ENCODE peak calls at places on chromosomes 6 and 20, in four cellular contexts. J, G, V and S are unnamed samples.

GRCh38 chr6:79742030-79742429 is 110.9 kb downstream of the SH3BGRL2 start:
- DNase-seq in V (no peak), J (no peak), G (no peak), S (no peak)

GRCh38 chr20:64024141-64024990 is 11.6 kb upstream of the C20orf204 start:
- DNase-seq in G (no peak), V (no peak), J (no peak), S (no peak)

GRCh38 chr6:98014791-98015201 is 731.8 kb upstream of the MMS22L start:
- DNase-seq in V (no peak), J (no peak), G (no peak), S (no peak)

GRCh38 chr6:109105681-109106080 is 10.4 kb downstream of the CEP57L1 start:
- DNase-seq in G (no peak), V (no peak), J (no peak), S (no peak)

GRCh38 chr6:169153401-169153800 is 100.2 kb downstream of the THBS2 start:
- DNase-seq in V (no peak), G (no peak), J (no peak), S (no peak)

GRCh38 chr6:130968486-130968885 is 94.6 kb downstream of the EPB41L2 start:
- DNase-seq in G (no peak), V (no peak), J (no peak), S (no peak)

GRCh38 chr6:156660389-156660788 is 116.8 kb upstream of the ARID1B start:
- DNase-seq in G (no peak), J (no peak), V (no peak), S (no peak)

GRCh38 chr20:19977373-19977770 is 39.8 kb upstream of the NAA20 start:
- DNase-seq in V (no peak), G (no peak), J (no peak), S (no peak)

GRCh38 chr20:41248371-41249024 is 69.0 kb downstream of the ZHX3 start:
- DNase-seq in V (no peak), G (peak; percentile 12), J (no peak), S (no peak)

GRCh38 chr20:48697845-48698491 is 129.8 kb downstream of the PREX1 start:
- DNase-seq in V (no peak), G (peak; percentile 78), J (peak; percentile 38), S (no peak)

GRCh38 chr6:80132942-80133517 is 26.6 kb downstream of the BCKDHB start:
- DNase-seq in V (no peak), G (peak; percentile 66), J (peak; percentile 47), S (peak; percentile 41)

GRCh38 chr6:87884203-87884602 is 163.4 kb upstream of the SPACA1 start:
- DNase-seq in V (no peak), J (no peak), G (no peak), S (no peak)

GRCh38 chr6:117783280-117783679 is 108.0 kb downstream of the NUS1 start:
- DNase-seq in V (no peak), G (no peak), J (no peak), S (no peak)

GRCh38 chr6:157335829-157336228 is 12.5 kb upstream of the TMEM242 start:
- DNase-seq in J (no peak), V (no peak), G (no peak), S (no peak)

GRCh38 chr6:135014353-135014832 is 40.2 kb downstream of the HBS1L start:
- DNase-seq in J (no peak), V (no peak), G (no peak), S (peak; percentile 50)

GRCh38 chr6:80331522-80331921 is 225.1 kb downstream of the BCKDHB start:
- DNase-seq in G (no peak), J (no peak), V (no peak), S (no peak)

GRCh38 chr20:43945391-43946205 is 30.9 kb downstream of the TOX2 start:
- DNase-seq in J (no peak), V (no peak), G (no peak), S (no peak)

GRCh38 chr6:85364354-85364753 is 85.5 kb upstream of the NT5E start:
- DNase-seq in G (no peak), J (peak; percentile 77), V (no peak), S (peak; percentile 48)

GRCh38 chr6:156828280-156828703 is 51.1 kb downstream of the ARID1B start:
- DNase-seq in J (peak; percentile 67), V (no peak), G (peak; percentile 41), S (peak; percentile 42)

GRCh38 chr6:84687487-84687886 is 76.9 kb downstream of the TBX18 start:
- DNase-seq in V (no peak), J (no peak), G (no peak), S (no peak)

GRCh38 chr6:90168693-90169131 is 127.9 kb downstream of the BACH2 start:
- DNase-seq in V (no peak), G (no peak), J (no peak), S (no peak)

GRCh38 chr20:17835240-17835940 is 133.2 kb downstream of the SNX5 start:
- DNase-seq in G (peak; percentile 43), V (peak; percentile 22), J (no peak), S (no peak)

GRCh38 chr20:50504231-50504823 is 5.9 kb upstream of the PTPN1 start:
- DNase-seq in J (no peak), V (no peak), G (no peak), S (no peak)
- TF ChIP-seq CTCF in J (no peak), V (no peak), G (no peak), S (peak; percentile 29)

DNA sequence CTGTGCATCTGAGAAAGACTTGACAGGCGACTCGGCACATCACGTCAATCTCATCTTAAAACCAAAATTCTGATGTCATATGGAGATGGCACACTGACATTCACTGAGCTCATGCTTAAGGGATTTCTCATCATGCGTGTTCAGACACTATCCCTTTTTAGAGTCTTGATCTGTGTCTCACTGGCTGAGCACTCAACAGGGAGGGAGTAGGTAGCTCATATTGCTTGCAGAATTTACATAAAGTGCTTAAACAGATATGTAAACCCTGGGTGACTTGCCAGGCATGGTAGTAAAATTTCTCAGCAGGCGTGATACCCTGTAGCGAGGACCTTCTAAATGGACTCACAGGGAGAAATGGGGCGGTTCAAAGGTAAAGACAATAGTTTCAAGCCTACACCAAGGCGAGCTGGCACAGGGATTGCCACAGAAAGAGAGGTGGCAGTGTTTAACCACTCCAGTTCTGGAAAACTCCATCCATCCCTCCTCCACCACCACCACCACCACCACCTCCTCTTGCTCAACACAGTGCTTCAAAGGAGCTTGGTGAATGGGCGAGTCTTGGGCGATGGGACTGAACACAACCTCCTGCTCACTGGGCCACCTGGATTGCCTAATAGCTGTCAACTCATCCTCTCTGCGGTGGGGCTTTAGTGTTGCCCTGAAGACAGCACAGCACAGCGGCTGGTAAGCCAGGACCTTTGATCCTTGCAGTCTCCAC is 330.4 kb downstream of the TFAP2A start:
- DNase-seq in G (no peak), J (no peak), V (no peak), S (no peak)
- TF ChIP-seq CTCF in G (no peak), J (no peak), V (no peak), S (no peak)

DNA sequence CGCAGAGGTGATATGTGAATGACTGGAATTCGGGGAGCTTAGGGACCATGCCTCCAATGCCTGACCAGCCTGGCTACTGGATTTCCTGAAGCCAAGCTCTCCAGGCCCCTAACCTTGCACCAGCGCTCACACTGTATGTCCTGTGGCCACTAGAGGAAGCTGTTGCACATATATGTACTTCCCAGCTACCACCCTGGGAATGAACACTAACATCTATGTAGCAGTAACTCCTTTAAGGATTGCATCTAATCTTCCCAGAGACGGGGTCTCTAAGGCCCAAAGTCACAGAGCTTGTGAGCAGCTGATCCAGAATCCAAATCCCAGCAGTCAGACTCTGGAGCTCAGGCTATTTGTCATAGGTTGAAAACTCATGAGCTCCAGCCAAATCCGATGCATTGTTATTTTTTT is 20.4 kb upstream of the BPIFB1 start:
- DNase-seq in V (no peak), G (peak; percentile 61), J (peak; percentile 22), S (peak; percentile 24)
- TF ChIP-seq CTCF in V (peak; percentile 76), G (peak; percentile 49), J (peak; percentile 72), S (peak; percentile 26)

DNA sequence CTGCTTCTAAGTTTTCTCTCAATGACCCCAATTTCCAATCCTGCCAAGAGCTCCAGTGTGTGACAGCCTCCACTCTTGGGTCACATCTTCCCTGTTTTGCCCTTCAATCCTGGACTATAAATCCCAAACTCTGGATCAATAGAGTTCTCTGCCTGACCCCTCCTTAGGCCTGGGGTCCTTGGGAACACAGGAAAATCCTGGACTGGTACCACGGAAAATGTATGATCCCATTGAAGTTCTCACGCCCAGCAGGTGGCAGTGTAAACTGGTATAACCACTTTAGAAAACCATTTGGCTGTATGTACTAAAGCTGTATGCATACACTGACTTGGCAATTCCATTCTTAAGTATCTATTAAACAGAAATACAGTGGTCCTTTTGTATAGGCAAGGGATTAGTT is 98.0 kb downstream of the SNAP25 start:
- DNase-seq in V (no peak), G (no peak), J (no peak), S (peak; percentile 32)
- TF ChIP-seq CTCF in V (no peak), G (no peak), J (peak; percentile 35), S (peak; percentile 26)

DNA sequence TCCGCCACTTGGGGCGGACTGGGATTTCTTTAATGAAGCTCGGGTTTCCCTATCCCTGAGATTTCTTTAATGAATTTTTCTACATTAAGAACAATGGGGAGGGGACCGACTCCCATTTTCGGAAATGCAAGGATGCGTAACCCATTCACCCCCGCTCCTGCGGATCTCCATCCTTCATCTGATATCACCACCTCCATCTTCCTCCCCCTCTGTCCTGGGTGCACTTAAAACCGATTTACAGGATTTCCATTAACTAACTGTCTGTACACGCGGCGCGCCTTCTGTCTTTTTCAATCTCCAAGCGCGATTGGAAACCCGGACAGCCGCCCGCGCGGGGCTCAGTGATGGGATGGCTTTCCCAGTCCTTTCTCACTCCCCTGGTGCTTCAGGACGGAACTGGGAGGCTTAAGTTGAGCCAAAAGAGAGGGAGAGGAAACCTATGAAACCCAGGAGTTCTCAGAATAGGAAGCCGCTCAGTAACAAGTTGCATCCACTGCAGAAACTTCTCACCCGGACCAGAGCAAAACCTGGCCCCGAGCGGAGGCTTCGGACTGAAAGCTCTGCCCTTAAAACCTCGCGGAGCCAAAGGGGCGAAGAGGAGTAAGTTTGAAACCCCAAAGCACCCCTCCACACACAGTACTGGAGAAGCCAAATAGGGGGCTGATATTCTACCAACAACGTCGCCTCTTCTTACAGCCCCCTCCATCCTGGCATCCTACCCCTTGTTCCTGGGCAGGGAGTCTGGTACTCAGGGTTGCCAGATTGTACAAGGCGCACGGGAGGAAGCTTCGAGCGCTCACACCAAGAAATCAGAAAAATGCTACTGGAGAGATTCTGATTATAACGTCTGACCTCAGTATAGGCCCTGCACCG is 721 bp upstream of the COL12A1 start:
- DNase-seq in V (no peak), J (no peak), G (no peak), S (no peak)
- TF ChIP-seq CTCF in V (no peak), J (no peak), G (no peak), S (no peak)

DNA sequence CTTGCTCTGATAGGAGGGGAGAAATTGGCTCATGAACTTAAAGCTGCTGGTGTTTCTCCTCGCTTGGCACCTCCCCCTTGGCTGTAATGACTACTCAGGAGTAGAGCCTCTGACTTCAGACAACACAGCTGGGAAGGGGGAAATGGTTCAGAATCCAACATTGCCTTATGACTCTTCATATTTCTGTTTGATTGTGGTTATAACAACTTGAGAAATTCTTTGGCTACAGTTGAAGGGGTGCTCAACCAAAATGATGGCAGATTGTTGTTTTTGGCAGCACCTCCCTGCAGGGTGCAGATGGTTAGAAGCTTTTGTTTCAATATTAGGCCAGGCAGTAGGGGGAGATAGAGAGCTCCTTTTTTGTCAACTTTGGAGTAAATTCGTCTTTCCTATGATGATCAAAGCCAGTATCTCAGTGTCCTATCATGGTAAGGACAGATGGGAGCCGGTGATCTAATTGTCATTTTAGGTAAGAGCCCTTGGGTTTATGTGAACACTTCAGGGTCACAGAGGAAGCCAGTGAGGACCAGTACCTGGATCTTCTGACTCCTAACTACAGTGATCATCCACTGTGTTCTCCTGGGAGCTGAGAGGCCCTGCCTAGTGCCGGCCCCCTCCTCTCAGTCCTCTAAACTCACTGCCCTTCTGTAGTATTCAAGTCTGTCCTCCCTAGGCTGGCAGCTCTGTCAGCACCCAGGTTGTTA is 39.9 kb downstream of the RPRD1B start:
- DNase-seq in G (peak; percentile 67), J (peak; percentile 66), V (no peak), S (peak; percentile 25)
- TF ChIP-seq CTCF in G (peak; percentile 69), J (peak; percentile 74), V (peak; percentile 86), S (peak; percentile 76)